ENCODE peak calls at places on chromosomes 11 and 22, in six cellular contexts. U is esophagus squamous epithelium; M is Caco-2; E is sigmoid colon; Q is GM23338; R is CD8-positive, alpha-beta T cell. T is an unnamed sample.

GRCh38 chr11:1553808-1554594 is 18.1 kb downstream of the DUSP8 start:
- DNase-seq in R (no peak), E (no peak), Q (peak; percentile 82), M (peak; percentile 88), U (no peak), T (no peak)

GRCh38 chr11:125457814-125458343 is 38.2 kb downstream of the FEZ1 start:
- DNase-seq in U (no peak), E (peak; percentile 77), M (no peak), Q (peak; percentile 16), R (no peak), T (no peak)

GRCh38 chr11:61513143-61513740 is 4.7 kb downstream of the LRRC10B start:
- DNase-seq in Q (no peak), E (no peak), M (peak; percentile 49), U (no peak), R (no peak), T (no peak)

GRCh38 chr11:70233511-70233919 is 30.4 kb downstream of the FADD start:
- DNase-seq in E (no peak), U (no peak), M (no peak), Q (no peak), R (no peak), T (no peak)

GRCh38 chr11:61126266-61126665 is 24.0 kb downstream of the CD5 start:
- DNase-seq in Q (no peak), U (no peak), E (no peak), R (no peak), M (peak; percentile 20), T (no peak)

GRCh38 chr11:26541870-26542269 is 30.2 kb downstream of the MUC15 start:
- DNase-seq in R (no peak), M (no peak), U (no peak), E (no peak), Q (no peak), T (no peak)

GRCh38 chr22:48753381-48753730 is 1074.3 kb downstream of the BRD1 start:
- DNase-seq in Q (no peak), M (no peak), R (no peak), U (no peak), E (peak; percentile 51), T (no peak)

GRCh38 chr11:78798567-78799170 is 224.0 kb upstream of the NARS2 start:
- DNase-seq in Q (peak; percentile 83), E (peak; percentile 88), R (no peak), U (no peak), M (peak; percentile 83), T (no peak)

GRCh38 chr11:106276859-106277436 is 199.5 kb downstream of the AASDHPPT start:
- DNase-seq in R (no peak), M (peak; percentile 48), U (no peak), E (no peak), Q (peak; percentile 56), T (no peak)

GRCh38 chr11:44602810-44603410 is 37.4 kb downstream of the CD82 start:
- DNase-seq in R (no peak), M (no peak), Q (no peak), U (no peak), E (no peak), T (no peak)

DNA sequence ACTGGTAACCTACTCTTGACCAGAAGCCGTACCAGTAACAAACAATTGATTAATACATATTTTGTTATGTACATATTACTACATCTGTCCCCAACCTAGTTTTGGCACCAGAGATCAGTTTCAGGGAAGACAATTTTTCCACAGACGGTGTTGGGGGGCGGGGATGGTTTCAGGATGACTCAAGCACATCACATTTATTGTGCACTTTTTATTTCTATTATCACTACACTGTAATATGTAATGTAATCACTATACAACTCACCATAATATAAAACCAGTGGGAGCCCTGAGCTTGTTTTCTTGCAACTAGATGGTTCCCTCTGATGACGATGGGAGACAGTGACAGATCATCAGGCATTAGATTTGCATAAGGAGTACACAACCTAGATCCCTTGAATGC is 15.5 kb downstream of the DGCR8 start:
- DNase-seq in R (no peak), M (no peak), U (no peak), E (no peak), Q (no peak), T (no peak)
- H3K36me3 ChIP-seq in R (peaks cover 34% of the 10 kb centered on the region), M (peaks cover 12% of the 10 kb centered on the region), U (peaks cover 100% of the 10 kb centered on the region), E (peaks cover 100% of the 10 kb centered on the region), Q (peaks cover 47% of the 10 kb centered on the region), T (peaks cover 57% of the 10 kb centered on the region)

GRCh38 chr22:29054251-29054767 is 7.3 kb downstream of the C22orf31 start:
- DNase-seq in E (peak; percentile 50), Q (no peak), R (no peak), U (no peak), M (no peak), T (no peak)

GRCh38 chr22:29048822-29049654 is 12.6 kb downstream of the C22orf31 start:
- DNase-seq in M (no peak), R (no peak), E (no peak), Q (no peak), U (no peak), T (no peak)

GRCh38 chr22:29049655-29050263 is 11.9 kb downstream of the C22orf31 start:
- DNase-seq in R (no peak), M (no peak), E (no peak), U (no peak), Q (no peak), T (no peak)

GRCh38 chr22:29053048-29053702 is 8.5 kb downstream of the C22orf31 start:
- DNase-seq in E (peak; percentile 33), M (no peak), Q (no peak), R (no peak), U (no peak), T (no peak)

GRCh38 chr22:29050457-29050856 is 11.2 kb downstream of the C22orf31 start:
- DNase-seq in E (no peak), M (no peak), U (no peak), Q (no peak), R (no peak), T (no peak)
- H3K4me3 ChIP-seq in E (no peak overlapping the region), M (no peak overlapping the region), U (no peak overlapping the region), Q (no peak overlapping the region), R (no peak overlapping the region), T (no peak overlapping the region)

DNA sequence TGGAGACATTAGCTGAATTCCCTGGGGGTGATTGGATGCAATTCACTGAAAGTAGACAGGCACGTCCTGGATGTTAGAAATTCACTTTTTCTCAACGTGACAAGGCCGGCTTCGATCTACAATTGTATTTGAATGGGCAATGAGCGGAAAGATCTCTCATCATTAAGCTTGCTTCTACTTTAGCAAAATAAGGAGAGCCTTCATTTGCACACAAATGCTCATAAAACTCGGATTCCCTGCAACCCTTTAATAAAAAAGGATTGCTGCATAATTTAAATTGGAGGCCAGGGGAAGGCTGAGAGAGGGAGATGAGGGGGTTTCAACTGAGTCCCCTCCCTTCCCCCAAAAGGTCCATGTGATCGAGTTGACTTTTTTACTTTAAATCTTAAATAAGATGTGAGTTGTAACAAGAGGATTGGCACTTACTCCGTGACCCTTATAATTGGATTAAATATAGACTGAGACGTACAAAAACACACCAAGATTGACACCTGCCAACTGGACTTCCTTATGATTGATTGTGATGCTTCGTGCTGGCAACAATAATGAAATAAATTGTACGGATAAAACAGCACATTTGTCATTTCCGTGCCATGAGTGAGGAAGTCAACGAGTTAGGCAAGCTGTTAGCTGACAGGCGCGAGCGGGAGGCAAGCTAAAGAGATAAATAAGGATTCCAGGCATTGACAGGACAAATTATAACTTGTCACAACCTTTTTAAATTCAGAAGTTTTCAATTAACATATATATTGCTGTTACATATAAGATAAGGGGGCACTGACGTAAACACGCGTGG is 10.9 kb upstream of the PAX6 start:
- DNase-seq in R (no peak), Q (peak; percentile 36), E (no peak), M (no peak), U (no peak), T (no peak)
- H3K36me3 ChIP-seq in R (no peaks in the 10 kb centered on the region), Q (no peaks in the 10 kb centered on the region), E (no peaks in the 10 kb centered on the region), M (no peaks in the 10 kb centered on the region), U (no peaks in the 10 kb centered on the region), T (no peaks in the 10 kb centered on the region)

GRCh38 chr11:90219438-90219837 is 3.4 kb downstream of the CHORDC1 start:
- DNase-seq in E (no peak), R (no peak), Q (no peak), M (no peak), U (no peak), T (no peak)
- H3K4me3 ChIP-seq in E (no peak overlapping the region), R (no peak overlapping the region), Q (peak overlapping the region; percentile 90), M (no peak overlapping the region), U (no peak overlapping the region), T (no peak overlapping the region)

GRCh38 chr22:36480941-36481392 is 473 bp downstream of the TXN2 start:
- DNase-seq in R (no peak), E (no peak), Q (no peak), M (no peak), U (no peak), T (no peak)
- H3K36me3 ChIP-seq in R (peaks cover 26% of the 10 kb centered on the region), E (peaks cover 35% of the 10 kb centered on the region), Q (no peaks in the 10 kb centered on the region), M (peaks cover 2% of the 10 kb centered on the region), U (peaks cover 42% of the 10 kb centered on the region), T (peaks cover 17% of the 10 kb centered on the region)

DNA sequence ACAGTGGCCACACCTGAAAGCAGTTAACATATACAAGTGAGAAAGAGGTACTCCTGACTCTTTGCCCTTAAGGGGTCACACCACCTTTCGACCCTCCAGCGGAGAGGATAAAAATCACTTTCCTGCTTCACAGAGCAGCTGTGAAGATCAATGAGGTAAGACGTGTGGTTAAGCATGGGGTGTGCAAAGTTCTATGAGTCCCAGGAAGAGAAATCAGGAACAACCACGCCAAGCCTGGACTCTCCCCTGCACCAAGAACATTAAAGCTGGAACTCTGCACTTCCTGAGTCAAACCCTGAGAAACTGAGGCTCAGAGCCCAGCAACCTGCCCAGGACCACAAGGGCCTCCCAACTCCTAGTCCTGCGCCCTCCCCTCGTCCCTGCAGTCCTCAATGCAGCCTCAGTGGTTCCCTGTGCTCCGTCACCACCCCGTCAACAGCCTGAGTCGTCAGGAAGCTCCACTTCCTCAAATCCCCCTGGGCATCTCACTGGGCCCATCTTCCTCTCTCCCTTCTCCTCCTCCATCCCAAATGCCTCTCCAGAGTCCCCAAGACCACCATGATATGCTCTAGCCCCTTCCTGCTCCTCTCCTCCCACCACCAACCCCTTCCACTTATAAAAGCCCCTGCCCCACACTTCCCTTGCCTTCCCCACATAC is 17.7 kb downstream of the TNKS1BP1 start:
- DNase-seq in M (no peak), R (no peak), E (no peak), U (no peak), Q (no peak), T (no peak)
- H3K4me3 ChIP-seq in M (no peak overlapping the region), R (no peak overlapping the region), E (no peak overlapping the region), U (peak overlapping the region; percentile 29), Q (no peak overlapping the region), T (no peak overlapping the region)

DNA sequence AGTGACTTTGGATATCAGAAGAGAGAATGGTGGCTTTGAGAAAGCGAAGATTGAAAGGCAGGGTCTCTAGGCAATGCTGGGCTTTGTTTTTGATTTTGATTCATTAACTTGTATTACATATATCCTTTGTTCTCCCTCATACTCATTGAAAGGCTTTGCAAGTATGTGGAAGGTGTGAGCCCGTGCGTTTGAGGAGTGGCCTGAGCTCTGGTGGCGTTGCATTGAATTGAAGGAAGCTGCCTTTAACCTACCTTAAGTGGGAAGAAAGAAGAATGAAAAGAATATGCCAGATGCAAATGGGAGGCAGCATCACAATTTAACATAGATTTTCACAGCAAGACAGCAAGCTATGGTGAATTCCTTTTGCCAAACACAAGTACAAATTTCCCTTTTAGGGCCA is 6.7 kb downstream of the MMP7 start:
- DNase-seq in U (no peak), Q (no peak), R (no peak), E (no peak), M (no peak), T (no peak)
- H3K36me3 ChIP-seq in U (no peaks in the 10 kb centered on the region), Q (no peaks in the 10 kb centered on the region), R (no peaks in the 10 kb centered on the region), E (no peaks in the 10 kb centered on the region), M (no peaks in the 10 kb centered on the region), T (no peaks in the 10 kb centered on the region)

T was measured in effector memory CD4-positive, alpha-beta T cell.